ENCODE peak calls at places on chromosome 9, in seven cellular contexts. G is effector memory CD4-positive, alpha-beta T cell; T is mammary epithelial cell; W is stomach; J is PC-3; F is uterus; L is CD8-positive, alpha-beta T cell. D is an unnamed sample. For H3K4me1, the result is how much of the 10 kb centered on the place peaks cover.

GRCh38 chr9:90802534-90802933 is 915 bp downstream of the SYK start:
- DNase-seq in G (no peak), T (no peak), W (no peak), J (no peak), F (no peak), L (no peak), D (no peak)

GRCh38 chr9:8800196-8800595 is 1000.6 kb upstream of the DMAC1 start:
- DNase-seq in G (no peak), T (no peak), W (no peak), J (no peak), F (no peak), L (no peak), D (no peak)

GRCh38 chr9:117104972-117105495 is 309.8 kb downstream of the ASTN2 start:
- DNase-seq in G (no peak), T (no peak), W (no peak), J (no peak), F (no peak), L (no peak), D (no peak)

GRCh38 chr9:121122450-121123032 is 47.8 kb downstream of the CNTRL start:
- DNase-seq in G (no peak), T (peak), W (no peak), J (no peak), F (no peak), L (no peak), D (no peak)

GRCh38 chr9:133539434-133539833 is 4.9 kb downstream of the ADAMTSL2 start:
- DNase-seq in G (no peak), T (no peak), W (peak), J (no peak), F (peak), L (no peak), D (peak)

GRCh38 chr9:23829580-23830458 is 3.8 kb upstream of the ELAVL2 start:
- DNase-seq in G (no peak), T (peak), W (no peak), J (peak), F (no peak), L (no peak), D (no peak)

GRCh38 chr9:133643978-133644760 is 8.0 kb downstream of the DBH start:
- DNase-seq in G (no peak), T (no peak), W (no peak), J (no peak), F (no peak), L (no peak), D (no peak)

GRCh38 chr9:99356512-99356971 is 134.5 kb downstream of the SEC61B start:
- DNase-seq in G (no peak), T (no peak), W (no peak), J (no peak), F (no peak), L (no peak), D (peak)

GRCh38 chr9:87280421-87280820 is 217.2 kb upstream of the DAPK1 start:
- DNase-seq in G (no peak), T (peak), W (no peak), J (no peak), F (no peak), L (no peak), D (no peak)

GRCh38 chr9:116494815-116495634 is 192.1 kb upstream of the TRIM32 start:
- DNase-seq in G (no peak), T (no peak), W (peak), J (peak), F (peak), L (peak), D (peak)

GRCh38 chr9:78280982-78281668 is 15.8 kb upstream of the PSAT1 start:
- DNase-seq in G (no peak), T (no peak), W (peak), J (no peak), F (peak), L (no peak), D (peak)

GRCh38 chr9:37029304-37029775 is 4.7 kb downstream of the PAX5 start:
- DNase-seq in G (no peak), T (no peak), W (no peak), J (no peak), F (no peak), L (no peak), D (no peak)

GRCh38 chr9:36470891-36471290 is 70.8 kb upstream of the RNF38 start:
- DNase-seq in G (peak), T (peak), W (peak), J (no peak), F (peak), L (peak), D (peak)

GRCh38 chr9:72586388-72587160 is 65.2 kb downstream of the TMC1 start:
- DNase-seq in G (peak), T (peak), W (no peak), J (peak), F (no peak), L (peak), D (no peak)

GRCh38 chr9:6552033-6552737 is 93.3 kb downstream of the GLDC start:
- DNase-seq in G (no peak), T (no peak), W (no peak), J (peak), F (no peak), L (no peak), D (no peak)

DNA sequence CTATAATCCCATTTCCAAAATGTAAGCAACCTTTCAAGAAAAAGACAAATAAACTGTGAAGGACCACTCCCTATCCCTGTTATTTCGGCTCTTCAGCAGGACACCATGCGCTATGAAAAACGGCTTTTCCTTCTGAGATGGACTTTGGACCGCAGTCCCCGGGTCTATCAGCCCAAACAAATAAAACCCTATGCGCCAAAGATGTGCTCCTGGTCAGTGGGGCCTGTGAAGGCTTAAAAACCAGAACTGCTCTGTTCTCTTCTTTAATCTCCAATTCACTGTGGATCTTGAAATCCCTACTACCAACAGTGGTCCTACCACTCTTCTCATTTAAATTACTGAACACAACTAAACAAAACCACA is 33.3 kb downstream of the RAPGEF1 start:
- DNase-seq in G (no peak), T (no peak), W (no peak), J (no peak), F (no peak), L (no peak), D (no peak)
- H3K4me1 ChIP-seq in G (under half), T (half or more), W (half or more), J (under half), F (under half), L (under half), D (half or more)

GRCh38 chr9:91858670-91859030 is 91.4 kb downstream of the ROR2 start:
- DNase-seq in G (no peak), T (no peak), W (no peak), J (no peak), F (no peak), L (no peak), D (no peak)
- H3K4me1 ChIP-seq in G (under half), T (under half), W (under half), J (under half), F (under half), L (under half), D (under half)

GRCh38 chr9:114893221-114893620 is 37.2 kb downstream of the TNFSF8 start:
- DNase-seq in G (no peak), T (no peak), W (no peak), J (no peak), F (no peak), L (no peak), D (no peak)
- H3K4me1 ChIP-seq in G (under half), T (under half), W (under half), J (under half), F (under half), L (half or more), D (under half)

GRCh38 chr9:68979538-68980314 is 34.2 kb downstream of the PRKACG start:
- DNase-seq in G (no peak), T (no peak), W (no peak), J (no peak), F (no peak), L (no peak), D (no peak)
- H3K4me1 ChIP-seq in G (under half), T (under half), W (under half), J (under half), F (under half), L (under half), D (under half)

DNA sequence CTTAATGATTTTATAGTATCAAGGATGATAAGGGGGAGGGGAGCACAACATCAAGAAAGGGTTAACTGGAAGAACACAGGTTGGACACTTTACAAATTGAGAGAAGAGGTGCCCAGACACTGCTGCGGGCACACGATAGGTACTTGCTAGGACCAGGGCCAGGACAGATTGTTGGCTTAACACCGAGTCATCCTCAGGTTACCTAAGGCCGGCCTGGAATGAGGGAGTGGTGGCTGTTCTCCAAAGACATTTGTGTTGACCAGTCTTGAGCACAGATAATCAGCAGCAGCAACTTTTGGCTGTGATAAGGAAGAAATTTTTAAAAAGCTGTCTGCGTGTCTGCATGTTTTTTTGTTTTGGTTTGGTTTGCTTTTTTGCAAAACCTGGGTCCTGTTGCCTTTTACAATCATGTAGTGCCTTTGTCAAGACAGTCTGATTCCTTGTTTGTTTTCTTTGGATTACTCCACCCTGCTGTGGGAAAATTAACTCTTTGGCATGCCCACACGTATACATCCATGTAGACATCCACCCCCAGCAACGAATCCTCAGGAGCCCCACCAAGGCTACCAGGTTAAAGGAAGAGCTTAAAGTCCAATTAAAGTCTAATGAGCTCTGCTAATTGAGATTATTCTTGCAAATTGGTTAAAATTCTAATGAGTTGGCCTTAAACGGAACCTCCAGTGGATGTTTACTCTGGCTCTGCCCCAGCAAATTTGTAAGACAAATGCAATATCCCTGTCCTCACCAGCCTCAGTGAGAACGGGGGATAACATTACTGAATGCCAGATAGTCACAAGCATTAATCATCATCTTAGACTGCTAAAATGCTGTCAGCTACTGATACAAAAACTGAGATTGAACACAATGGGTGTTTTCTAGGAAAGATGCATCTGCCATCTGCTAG is 382.3 kb downstream of the ACTL7B start:
- DNase-seq in G (no peak), T (peak), W (no peak), J (peak), F (peak), L (no peak), D (no peak)
- H3K4me1 ChIP-seq in G (under half), T (half or more), W (under half), J (half or more), F (under half), L (under half), D (under half)

DNA sequence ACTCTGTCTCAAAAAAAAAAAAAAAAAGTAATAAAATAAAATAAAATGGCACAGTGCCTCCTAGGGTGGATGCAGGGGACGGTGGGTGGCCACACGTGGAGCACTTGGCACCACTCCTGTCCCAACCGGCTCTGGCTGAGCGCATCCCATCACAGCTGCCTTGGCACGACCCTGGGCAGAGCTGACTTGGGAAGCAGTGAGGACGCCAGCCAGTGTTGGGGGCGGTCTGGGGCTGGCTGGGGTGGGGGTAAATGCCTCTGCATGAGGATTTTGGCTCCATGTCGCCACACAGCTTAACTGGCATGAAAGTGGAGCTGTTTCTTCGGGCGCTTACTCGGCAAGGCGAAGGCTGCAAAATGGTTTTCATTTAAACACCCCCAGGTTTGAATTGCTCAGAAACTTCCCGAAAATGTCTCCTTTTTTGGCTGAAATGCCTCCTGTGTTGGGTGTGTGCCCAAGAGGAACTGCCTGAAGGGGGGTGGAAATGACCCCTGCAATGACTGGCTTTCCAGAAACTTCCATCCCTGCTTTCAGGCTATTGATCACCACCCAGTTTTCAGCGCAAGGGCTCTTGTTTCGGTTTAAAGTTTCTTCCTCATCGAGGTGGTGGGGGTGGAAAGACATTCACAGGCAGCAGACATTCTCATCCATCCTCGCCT is 38.3 kb downstream of the PTGES start:
- DNase-seq in G (no peak), T (no peak), W (no peak), J (no peak), F (no peak), L (no peak), D (no peak)
- H3K4me1 ChIP-seq in G (under half), T (under half), W (under half), J (under half), F (under half), L (under half), D (under half)

GRCh38 chr9:81589392-81589791 is 100.0 kb downstream of the TLE1 start:
- DNase-seq in G (no peak), T (no peak), W (no peak), J (no peak), F (no peak), L (no peak), D (no peak)

GRCh38 chr9:81592890-81593271 is 96.5 kb downstream of the TLE1 start:
- DNase-seq in G (no peak), T (no peak), W (no peak), J (no peak), F (no peak), L (no peak), D (peak)

GRCh38 chr9:81589819-81590218 is 99.5 kb downstream of the TLE1 start:
- DNase-seq in G (no peak), T (no peak), W (no peak), J (no peak), F (no peak), L (no peak), D (no peak)

GRCh38 chr9:81591791-81592190 is 97.6 kb downstream of the TLE1 start:
- DNase-seq in G (no peak), T (no peak), W (no peak), J (no peak), F (no peak), L (no peak), D (no peak)

DNA sequence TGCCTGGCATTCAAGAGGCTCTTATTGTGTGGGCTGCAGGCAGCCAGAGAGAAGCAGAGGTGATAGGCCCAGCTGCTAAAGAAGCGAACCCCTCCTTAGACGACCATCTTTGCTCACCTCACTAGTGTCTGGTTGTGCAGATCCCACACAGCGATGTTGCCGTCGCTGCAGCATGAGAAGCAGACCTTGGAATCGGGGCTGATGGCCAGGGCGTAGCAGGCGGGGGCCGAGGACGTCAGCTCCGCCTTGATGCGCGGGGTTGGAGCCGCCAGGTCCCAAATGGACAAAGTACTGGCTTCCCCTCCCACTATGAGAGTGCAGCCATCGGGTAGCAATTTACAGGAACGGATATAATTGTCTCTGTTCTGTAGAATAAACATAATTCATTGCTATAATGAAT is 98.7 kb downstream of the TLE1 start:
- DNase-seq in G (no peak), T (no peak), W (no peak), J (no peak), F (no peak), L (no peak), D (no peak)
- H3K4me1 ChIP-seq in G (under half), T (under half), W (half or more), J (under half), F (under half), L (under half), D (under half)

GRCh38 chr9:122815544-122815943 is 12.8 kb downstream of the PDCL start:
- DNase-seq in G (no peak), T (peak), W (no peak), J (no peak), F (no peak), L (no peak), D (no peak)
- H3K4me1 ChIP-seq in G (under half), T (under half), W (under half), J (under half), F (under half), L (under half), D (under half)

GRCh38 chr9:105426657-105427056 is 21.2 kb upstream of the FSD1L start:
- DNase-seq in G (no peak), T (no peak), W (no peak), J (no peak), F (no peak), L (no peak), D (no peak)
- H3K4me1 ChIP-seq in G (under half), T (under half), W (under half), J (under half), F (under half), L (under half), D (under half)

D was measured in adrenal gland.